ENCODE peak calls at places on chromosomes 5 and 9, in four cellular contexts. One of them, this sample, is unnamed.

GRCh38 chr9:2824564-2824963 is 19.3 kb downstream of the PUM3 start:
- DNase-seq in HepG2: no peak
- DNase-seq in GM12878: no peak
- DNase-seq in WTC11: peak
- DNase-seq in this sample: no peak

GRCh38 chr9:14366071-14366470 is 52.1 kb upstream of the NFIB start:
- DNase-seq in HepG2: no peak
- DNase-seq in GM12878: no peak
- DNase-seq in WTC11: no peak
- DNase-seq in this sample: no peak

GRCh38 chr5:166285385-166285784 is 2006.1 kb upstream of the WWC1 start:
- DNase-seq in GM12878: no peak
- DNase-seq in HepG2: no peak
- DNase-seq in WTC11: no peak
- DNase-seq in this sample: no peak

GRCh38 chr5:123545506-123545905 is 33.5 kb downstream of the CSNK1G3 start:
- DNase-seq in WTC11: peak
- DNase-seq in HepG2: no peak
- DNase-seq in GM12878: no peak
- DNase-seq in this sample: peak

GRCh38 chr9:131111854-131112311 is 13.5 kb upstream of the NUP214 start:
- DNase-seq in WTC11: no peak
- DNase-seq in HepG2: peak
- DNase-seq in GM12878: no peak
- DNase-seq in this sample: no peak

GRCh38 chr5:51997500-51997899 is 614.3 kb downstream of the ISL1 start:
- DNase-seq in HepG2: no peak
- DNase-seq in GM12878: no peak
- DNase-seq in WTC11: no peak
- DNase-seq in this sample: no peak

GRCh38 chr9:35195683-35196082 is 33.9 kb downstream of the UNC13B start:
- DNase-seq in GM12878: no peak
- DNase-seq in WTC11: no peak
- DNase-seq in HepG2: no peak
- DNase-seq in this sample: peak

GRCh38 chr5:149383399-149383798 is 4.3 kb upstream of the IL17B start:
- DNase-seq in HepG2: no peak
- DNase-seq in WTC11: no peak
- DNase-seq in GM12878: no peak
- DNase-seq in this sample: no peak

GRCh38 chr5:122585111-122585415 is 189.8 kb upstream of the SNX2 start:
- DNase-seq in HepG2: no peak
- DNase-seq in GM12878: no peak
- DNase-seq in WTC11: no peak
- DNase-seq in this sample: no peak

DNA sequence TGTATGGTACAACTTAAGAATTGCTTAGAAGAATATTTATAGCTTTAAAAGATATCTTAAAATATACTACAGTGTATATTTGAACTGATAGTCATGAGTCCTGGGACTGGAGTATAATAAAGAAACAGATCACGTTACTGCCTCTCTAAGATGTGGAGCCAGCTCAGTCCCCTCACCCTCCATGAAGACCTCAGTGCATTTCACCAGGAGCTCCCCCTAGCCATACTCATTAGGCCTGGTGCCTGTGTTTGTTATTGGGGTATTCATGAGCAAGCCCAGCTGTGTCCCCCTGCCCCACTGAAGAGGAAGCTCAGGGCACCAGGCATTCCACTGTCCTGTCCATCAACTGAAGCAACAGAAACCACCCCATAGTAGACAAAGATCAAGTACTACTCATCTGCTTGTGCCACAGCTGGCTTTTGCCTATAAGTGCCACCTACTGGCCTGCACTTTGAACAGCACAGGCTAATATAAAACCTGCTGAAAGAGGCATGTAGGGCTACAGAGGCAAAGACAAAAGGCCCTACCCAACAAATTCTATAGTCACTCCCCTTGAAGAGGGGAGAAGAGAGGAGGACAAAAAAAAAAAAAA is 850.2 kb upstream of the NUDT12 start:
- DNase-seq in GM12878: no peak
- DNase-seq in WTC11: peak
- DNase-seq in HepG2: peak
- DNase-seq in this sample: no peak
- TF ChIP-seq ETV6 in GM12878: no peak
- TF ChIP-seq ETV6 in WTC11: no peak
- TF ChIP-seq ETV6 in HepG2: no peak
- TF ChIP-seq ETV6 in this sample: no peak

GRCh38 chr9:114397848-114398605 is 10.2 kb upstream of the AKNA start:
- DNase-seq in WTC11: peak
- DNase-seq in GM12878: peak
- DNase-seq in HepG2: peak
- DNase-seq in this sample: peak
- TF ChIP-seq CTCF in WTC11: no peak
- TF ChIP-seq CTCF in GM12878: no peak
- TF ChIP-seq CTCF in HepG2: peak
- TF ChIP-seq CTCF in this sample: no peak

DNA sequence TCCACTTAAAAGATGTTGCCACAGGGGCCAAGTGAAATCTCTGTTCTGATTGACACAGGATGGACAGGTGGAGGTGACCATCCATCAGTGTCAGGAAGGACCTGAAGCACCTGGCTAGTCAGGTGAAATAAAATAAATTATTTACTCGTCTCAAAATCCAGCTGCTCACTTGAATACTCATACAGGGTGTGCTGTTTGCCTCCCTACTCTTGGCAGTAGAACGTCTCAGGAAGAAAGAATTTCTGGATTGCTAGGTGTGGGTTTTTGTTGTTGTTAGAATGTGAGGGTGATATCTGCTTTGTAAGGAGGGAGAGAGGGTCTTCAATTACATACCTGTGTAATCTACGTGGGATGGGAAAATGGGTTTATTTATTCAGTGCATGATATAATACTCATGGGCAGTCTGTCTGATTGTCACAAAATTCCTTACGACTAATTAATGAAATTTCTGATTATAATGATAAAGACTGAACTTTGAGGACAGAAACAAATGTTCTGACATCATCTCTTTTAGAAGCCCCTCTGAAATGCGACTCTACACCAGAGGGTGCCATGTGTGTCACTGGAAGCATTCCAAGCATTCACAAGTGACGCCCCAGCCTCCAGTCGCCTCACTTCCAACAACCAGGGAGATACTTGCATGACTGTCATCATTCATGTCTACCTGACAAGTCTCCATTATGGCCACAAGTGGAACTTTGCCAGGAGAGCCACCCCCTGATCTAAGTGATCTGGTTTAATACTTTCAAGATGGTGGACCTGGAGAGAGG is 218.4 kb downstream of the GAPVD1 start:
- DNase-seq in HepG2: no peak
- DNase-seq in WTC11: no peak
- DNase-seq in GM12878: no peak
- DNase-seq in this sample: no peak
- TF ChIP-seq ETV6 in HepG2: no peak
- TF ChIP-seq ETV6 in WTC11: no peak
- TF ChIP-seq ETV6 in GM12878: no peak
- TF ChIP-seq ETV6 in this sample: no peak

GRCh38 chr5:60843693-60844428 is at the start of gene ELOVL7:
- DNase-seq in WTC11: peak
- DNase-seq in HepG2: peak
- DNase-seq in GM12878: no peak
- DNase-seq in this sample: peak
- TF ChIP-seq CTCF in WTC11: no peak
- TF ChIP-seq CTCF in HepG2: peak
- TF ChIP-seq CTCF in GM12878: peak
- TF ChIP-seq CTCF in this sample: peak

This sample was measured in K562.